ENCODE peak calls at places on chromosomes 1 and 21, in seven cellular contexts. D is AG04450, Q is MM.1S, T is IMR-90, P is neural progenitor cell, G is ovary, N is sigmoid colon. J is an unnamed sample.

GRCh38 chr21:27058673-27059365 is 91.9 kb upstream of the ADAMTS5 start:
- DNase-seq in N (no peak), G (no peak), Q (no peak), P (no peak), D (no peak), T (no peak), J (no peak)

GRCh38 chr21:31282095-31282709 is 61.9 kb downstream of the TIAM1 start:
- DNase-seq in N (no peak), G (no peak), P (no peak), Q (no peak), D (peak), T (peak), J (no peak)

GRCh38 chr1:92096317-92096716 is 16.2 kb downstream of the BTBD8 start:
- DNase-seq in D (no peak), P (no peak), T (peak), Q (no peak), G (no peak), N (no peak), J (peak)

GRCh38 chr1:79325705-79326104 is 319.2 kb upstream of the ADGRL4 start:
- DNase-seq in G (no peak), N (no peak), P (no peak), T (peak), D (no peak), Q (no peak), J (no peak)

GRCh38 chr1:168977618-168978017 is 128.9 kb upstream of the ATP1B1 start:
- DNase-seq in T (no peak), N (no peak), G (no peak), D (no peak), Q (no peak), P (no peak), J (no peak)

GRCh38 chr1:170288155-170288554 is 142.4 kb downstream of the NTMT2 start:
- DNase-seq in N (no peak), D (no peak), G (no peak), Q (no peak), P (peak), T (no peak), J (no peak)

GRCh38 chr1:67558449-67559193 is 126.4 kb upstream of the GADD45A start:
- DNase-seq in G (no peak), N (no peak), Q (no peak), D (no peak), P (no peak), T (no peak), J (no peak)

GRCh38 chr1:151855997-151856396 is 2.5 kb upstream of the THEM5 start:
- DNase-seq in P (no peak), D (no peak), N (no peak), T (no peak), Q (no peak), G (no peak), J (no peak)

GRCh38 chr1:9198538-9199361 is 35.8 kb upstream of the H6PD start:
- DNase-seq in Q (no peak), T (peak), G (no peak), P (peak), N (no peak), D (no peak), J (no peak)

GRCh38 chr1:64542118-64542517 is 72.2 kb downstream of the CACHD1 start:
- DNase-seq in P (no peak), T (no peak), N (no peak), D (no peak), G (no peak), Q (no peak), J (no peak)

GRCh38 chr1:242522304-242522945 is 2.1 kb downstream of the PLD5 start:
- DNase-seq in T (no peak), G (no peak), Q (no peak), D (no peak), P (no peak), N (no peak), J (no peak)

GRCh38 chr1:222815367-222815765 is 527 bp downstream of the DISP1 start:
- DNase-seq in P (no peak), N (peak), T (no peak), D (no peak), G (peak), Q (no peak), J (no peak)

GRCh38 chr1:51648180-51649109 is 31.6 kb downstream of the OSBPL9 start:
- DNase-seq in Q (no peak), D (peak), P (peak), T (peak), G (no peak), N (no peak), J (peak)

GRCh38 chr1:25616080-25616931 is at the start of gene MAN1C1:
- DNase-seq in T (peak), G (peak), Q (peak), P (peak), N (peak), D (peak), J (peak)

GRCh38 chr1:25615172-25615541 is 1.4 kb upstream of the MAN1C1 start:
- DNase-seq in D (no peak), T (no peak), N (no peak), G (no peak), Q (no peak), P (no peak), J (no peak)

GRCh38 chr1:25614466-25615171 is 2.0 kb upstream of the MAN1C1 start:
- DNase-seq in P (no peak), G (no peak), N (no peak), D (no peak), Q (no peak), T (no peak), J (no peak)

GRCh38 chr1:25616932-25617625 is 488 bp downstream of the MAN1C1 start:
- DNase-seq in T (no peak), P (peak), N (no peak), G (no peak), D (no peak), Q (peak), J (peak)

GRCh38 chr1:25615563-25616079 is 970 bp upstream of the MAN1C1 start:
- DNase-seq in G (no peak), D (no peak), T (no peak), P (no peak), N (no peak), Q (no peak), J (no peak)
- H3K4me3 ChIP-seq in G (peak), D (peak), T (peak), P (peak), N (peak), Q (peak), J (peak)

GRCh38 chr1:48718696-48719095 is 58.0 kb downstream of the BEND5 start:
- DNase-seq in T (no peak), N (no peak), G (no peak), D (no peak), Q (no peak), P (no peak), J (no peak)

GRCh38 chr1:48718116-48718630 is 58.5 kb downstream of the BEND5 start:
- DNase-seq in Q (no peak), T (no peak), D (no peak), P (no peak), N (no peak), G (no peak), J (no peak)
- TF ChIP-seq CTCF in Q (no peak), T (no peak), D (no peak), P (no peak), N (no peak), G (no peak), J (no peak)

GRCh38 chr1:6538958-6539357 is 15.4 kb downstream of the NOL9 start:
- DNase-seq in D (no peak), N (no peak), Q (no peak), G (no peak), P (no peak), T (peak), J (no peak)

GRCh38 chr1:6530504-6531160 is 23.7 kb downstream of the NOL9 start:
- DNase-seq in N (no peak), T (no peak), G (no peak), P (no peak), Q (no peak), D (no peak), J (no peak)

GRCh38 chr1:6534248-6534647 is 20.1 kb downstream of the NOL9 start:
- DNase-seq in N (no peak), P (no peak), D (no peak), T (no peak), G (no peak), Q (no peak), J (no peak)

GRCh38 chr1:6536291-6536690 is 18.0 kb downstream of the NOL9 start:
- DNase-seq in G (no peak), N (no peak), Q (no peak), D (no peak), T (no peak), P (no peak), J (no peak)

DNA sequence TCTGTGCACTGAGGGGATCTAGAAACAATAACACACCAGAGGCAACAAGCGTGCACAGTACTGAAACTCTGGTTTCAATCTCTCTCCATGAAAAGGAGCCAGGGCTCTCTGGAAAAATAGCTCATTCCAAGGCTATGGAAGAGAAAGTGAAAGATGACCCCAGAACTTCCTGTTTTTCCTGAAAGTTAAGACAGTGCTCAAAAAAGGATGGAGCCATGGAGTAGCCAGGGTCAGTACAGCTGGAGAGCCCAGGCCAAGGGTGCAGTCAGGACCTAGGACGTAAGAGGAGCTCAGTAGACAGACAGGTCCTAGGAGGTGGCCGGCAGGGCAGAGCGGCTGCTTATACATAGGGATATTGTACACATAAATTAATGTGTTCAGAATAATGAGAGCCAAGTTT is 19.1 kb downstream of the NOL9 start:
- DNase-seq in D (no peak), G (no peak), N (no peak), P (no peak), Q (no peak), T (no peak), J (no peak)
- H3K4me3 ChIP-seq in D (no peak), G (no peak), N (no peak), P (no peak), Q (no peak), T (no peak), J (no peak)

GRCh38 chr21:19987671-19988070 is 1010.5 kb upstream of the NCAM2 start:
- DNase-seq in P (no peak), T (no peak), D (no peak), Q (no peak), G (no peak), N (no peak), J (no peak)

GRCh38 chr21:19986396-19986795 is 1011.8 kb upstream of the NCAM2 start:
- DNase-seq in N (no peak), G (no peak), T (no peak), Q (no peak), D (no peak), P (no peak), J (no peak)

DNA sequence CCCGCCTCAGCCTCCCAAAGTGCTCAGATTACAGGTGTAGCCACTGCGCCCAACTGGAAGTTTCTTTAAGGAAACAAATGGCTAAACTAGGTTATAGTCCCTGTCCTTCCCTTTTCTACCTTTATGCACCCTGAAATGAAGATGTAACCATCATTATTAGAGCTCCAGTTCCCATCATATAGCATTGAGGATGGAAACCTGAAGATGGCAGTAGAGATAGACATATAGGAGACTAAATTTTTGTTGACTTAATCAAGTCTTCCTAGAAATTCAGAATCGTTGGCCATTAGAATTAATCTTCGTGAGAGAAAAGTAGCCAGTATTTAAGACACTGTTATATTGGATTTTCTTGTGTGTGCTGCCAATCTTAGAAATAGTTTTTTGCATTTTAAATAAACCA is 1016.3 kb upstream of the NCAM2 start:
- DNase-seq in N (no peak), Q (no peak), D (no peak), P (no peak), G (no peak), T (no peak), J (no peak)
- TF ChIP-seq CTCF in N (no peak), Q (peak), D (no peak), P (peak), G (no peak), T (no peak), J (no peak)

GRCh38 chr1:48471603-48472576 is at the start of gene SPATA6:
- DNase-seq in N (peak), P (peak), G (peak), Q (peak), D (peak), T (peak), J (peak)
- H3K4me3 ChIP-seq in N (peak), P (peak), G (peak), Q (peak), D (peak), T (peak), J (peak)

GRCh38 chr1:247077234-247077633 is 1.4 kb downstream of the ZNF670 start:
- DNase-seq in T (peak), D (no peak), Q (no peak), G (no peak), N (no peak), P (no peak), J (no peak)
- TF ChIP-seq CTCF in T (no peak), D (peak), Q (peak), G (no peak), N (no peak), P (no peak), J (no peak)

DNA sequence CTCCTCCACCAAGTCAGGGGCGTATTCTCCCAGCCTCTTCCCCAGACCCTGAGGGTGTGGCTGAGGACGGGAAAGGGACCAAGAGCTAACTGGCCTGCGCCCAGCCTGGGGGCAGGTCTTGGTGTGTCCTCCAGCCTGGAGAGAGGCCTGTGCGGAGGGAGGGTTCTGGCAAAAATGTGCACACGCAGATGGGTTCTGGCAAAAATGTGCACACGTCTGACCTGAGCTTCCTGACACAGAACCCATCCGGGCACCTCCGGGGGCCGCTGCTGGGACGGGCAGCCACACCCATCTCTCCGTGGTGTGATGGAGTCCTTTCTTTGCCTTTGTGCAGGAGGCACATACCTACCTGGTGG is 23.1 kb upstream of the PKP1 start:
- DNase-seq in T (no peak), N (no peak), G (no peak), Q (no peak), P (no peak), D (no peak), J (no peak)
- H3K4me3 ChIP-seq in T (no peak), N (no peak), G (no peak), Q (no peak), P (peak), D (no peak), J (no peak)

J was measured in GM12865.